ENCODE peak calls at places on chromosomes 12 and 14, in ten cellular contexts. One of them, this sample, is unnamed.

GRCh38 chr12:66131067-66131688 is 628 bp upstream of the LLPH start:
- DNase-seq in T-helper 2 cell: peak
- DNase-seq in occipital lobe: no peak
- DNase-seq in fibroblast of mammary gland: no peak
- DNase-seq in GM12878: no peak
- DNase-seq in T-helper 9 cell: no peak
- DNase-seq in HS-5: no peak
- DNase-seq in NCI-H1694: peak
- DNase-seq in iPS-NIHi11: no peak
- DNase-seq in RWPE2: no peak
- DNase-seq in this sample: no peak

GRCh38 chr14:68469208-68469713 is 323.6 kb downstream of the ZFP36L1 start:
- DNase-seq in iPS-NIHi11: no peak
- DNase-seq in RWPE2: no peak
- DNase-seq in occipital lobe: no peak
- DNase-seq in NCI-H1694: no peak
- DNase-seq in HS-5: no peak
- DNase-seq in T-helper 9 cell: no peak
- DNase-seq in T-helper 2 cell: no peak
- DNase-seq in fibroblast of mammary gland: no peak
- DNase-seq in GM12878: no peak
- DNase-seq in this sample: no peak

GRCh38 chr12:50986961-50987737 is 34.8 kb downstream of the HIGD1C start:
- DNase-seq in fibroblast of mammary gland: peak
- DNase-seq in HS-5: no peak
- DNase-seq in NCI-H1694: peak
- DNase-seq in iPS-NIHi11: peak
- DNase-seq in RWPE2: no peak
- DNase-seq in T-helper 2 cell: peak
- DNase-seq in T-helper 9 cell: no peak
- DNase-seq in occipital lobe: peak
- DNase-seq in GM12878: no peak
- DNase-seq in this sample: peak

GRCh38 chr12:77319141-77319540 is 253.8 kb upstream of the E2F7 start:
- DNase-seq in T-helper 9 cell: no peak
- DNase-seq in RWPE2: no peak
- DNase-seq in occipital lobe: no peak
- DNase-seq in iPS-NIHi11: no peak
- DNase-seq in HS-5: no peak
- DNase-seq in GM12878: no peak
- DNase-seq in NCI-H1694: no peak
- DNase-seq in T-helper 2 cell: no peak
- DNase-seq in fibroblast of mammary gland: no peak
- DNase-seq in this sample: no peak

GRCh38 chr12:13811061-13811460 is 170.3 kb downstream of the GRIN2B start:
- DNase-seq in RWPE2: no peak
- DNase-seq in occipital lobe: no peak
- DNase-seq in HS-5: peak
- DNase-seq in iPS-NIHi11: no peak
- DNase-seq in GM12878: no peak
- DNase-seq in T-helper 2 cell: no peak
- DNase-seq in fibroblast of mammary gland: no peak
- DNase-seq in NCI-H1694: no peak
- DNase-seq in T-helper 9 cell: no peak
- DNase-seq in this sample: no peak

GRCh38 chr12:123131879-123132402 is 18.9 kb downstream of the PITPNM2 start:
- DNase-seq in NCI-H1694: peak
- DNase-seq in GM12878: no peak
- DNase-seq in RWPE2: no peak
- DNase-seq in occipital lobe: no peak
- DNase-seq in T-helper 9 cell: no peak
- DNase-seq in fibroblast of mammary gland: no peak
- DNase-seq in T-helper 2 cell: peak
- DNase-seq in iPS-NIHi11: no peak
- DNase-seq in HS-5: no peak
- DNase-seq in this sample: no peak

GRCh38 chr14:68970096-68970612 is 8.9 kb downstream of the ACTN1 start:
- DNase-seq in HS-5: no peak
- DNase-seq in occipital lobe: no peak
- DNase-seq in T-helper 9 cell: peak
- DNase-seq in T-helper 2 cell: peak
- DNase-seq in RWPE2: no peak
- DNase-seq in iPS-NIHi11: no peak
- DNase-seq in fibroblast of mammary gland: no peak
- DNase-seq in NCI-H1694: no peak
- DNase-seq in GM12878: no peak
- DNase-seq in this sample: no peak

GRCh38 chr14:24700511-24700910 is 66.5 kb upstream of the GZMB start:
- DNase-seq in fibroblast of mammary gland: no peak
- DNase-seq in RWPE2: no peak
- DNase-seq in NCI-H1694: no peak
- DNase-seq in GM12878: no peak
- DNase-seq in T-helper 2 cell: no peak
- DNase-seq in T-helper 9 cell: no peak
- DNase-seq in HS-5: no peak
- DNase-seq in iPS-NIHi11: no peak
- DNase-seq in occipital lobe: no peak
- DNase-seq in this sample: no peak

GRCh38 chr12:27343255-27344000 is 10.8 kb downstream of the BMAL2 start:
- DNase-seq in HS-5: peak
- DNase-seq in T-helper 2 cell: no peak
- DNase-seq in T-helper 9 cell: no peak
- DNase-seq in fibroblast of mammary gland: peak
- DNase-seq in NCI-H1694: no peak
- DNase-seq in iPS-NIHi11: no peak
- DNase-seq in RWPE2: no peak
- DNase-seq in occipital lobe: no peak
- DNase-seq in GM12878: no peak
- DNase-seq in this sample: no peak

GRCh38 chr14:64696355-64696844 is 7.8 kb upstream of the PLEKHG3 start:
- DNase-seq in fibroblast of mammary gland: no peak
- DNase-seq in iPS-NIHi11: no peak
- DNase-seq in GM12878: no peak
- DNase-seq in T-helper 2 cell: peak
- DNase-seq in occipital lobe: no peak
- DNase-seq in RWPE2: peak
- DNase-seq in NCI-H1694: no peak
- DNase-seq in T-helper 9 cell: no peak
- DNase-seq in HS-5: no peak
- DNase-seq in this sample: no peak

GRCh38 chr12:117280019-117280680 is 81.3 kb downstream of the NOS1 start:
- DNase-seq in RWPE2: no peak
- DNase-seq in HS-5: no peak
- DNase-seq in iPS-NIHi11: no peak
- DNase-seq in GM12878: no peak
- DNase-seq in NCI-H1694: no peak
- DNase-seq in fibroblast of mammary gland: no peak
- DNase-seq in occipital lobe: no peak
- DNase-seq in T-helper 2 cell: no peak
- DNase-seq in T-helper 9 cell: no peak
- DNase-seq in this sample: no peak

GRCh38 chr12:111431772-111432171 is 26.0 kb downstream of the SH2B3 start:
- DNase-seq in iPS-NIHi11: no peak
- DNase-seq in NCI-H1694: no peak
- DNase-seq in HS-5: no peak
- DNase-seq in T-helper 2 cell: no peak
- DNase-seq in fibroblast of mammary gland: no peak
- DNase-seq in T-helper 9 cell: no peak
- DNase-seq in GM12878: no peak
- DNase-seq in RWPE2: no peak
- DNase-seq in occipital lobe: no peak
- DNase-seq in this sample: no peak

GRCh38 chr12:15910864-15911696 is at the start of gene DERA:
- DNase-seq in GM12878: no peak
- DNase-seq in occipital lobe: peak
- DNase-seq in fibroblast of mammary gland: peak
- DNase-seq in iPS-NIHi11: peak
- DNase-seq in T-helper 9 cell: peak
- DNase-seq in RWPE2: peak
- DNase-seq in HS-5: peak
- DNase-seq in NCI-H1694: peak
- DNase-seq in T-helper 2 cell: peak
- DNase-seq in this sample: peak

GRCh38 chr12:107845980-107846659 is 71.6 kb downstream of the ASCL4 start:
- DNase-seq in NCI-H1694: no peak
- DNase-seq in T-helper 9 cell: no peak
- DNase-seq in GM12878: no peak
- DNase-seq in RWPE2: no peak
- DNase-seq in occipital lobe: no peak
- DNase-seq in iPS-NIHi11: no peak
- DNase-seq in fibroblast of mammary gland: peak
- DNase-seq in HS-5: no peak
- DNase-seq in T-helper 2 cell: no peak
- DNase-seq in this sample: peak

GRCh38 chr12:1552171-1552570 is 42.2 kb downstream of the FBXL14 start:
- DNase-seq in T-helper 2 cell: no peak
- DNase-seq in iPS-NIHi11: no peak
- DNase-seq in RWPE2: no peak
- DNase-seq in occipital lobe: no peak
- DNase-seq in HS-5: no peak
- DNase-seq in GM12878: no peak
- DNase-seq in T-helper 9 cell: no peak
- DNase-seq in fibroblast of mammary gland: peak
- DNase-seq in NCI-H1694: no peak
- DNase-seq in this sample: no peak

GRCh38 chr12:75854681-75855309 is 176.8 kb downstream of the PHLDA1 start:
- DNase-seq in T-helper 2 cell: no peak
- DNase-seq in GM12878: no peak
- DNase-seq in occipital lobe: no peak
- DNase-seq in RWPE2: no peak
- DNase-seq in NCI-H1694: no peak
- DNase-seq in T-helper 9 cell: no peak
- DNase-seq in iPS-NIHi11: no peak
- DNase-seq in fibroblast of mammary gland: peak
- DNase-seq in HS-5: no peak
- DNase-seq in this sample: no peak

GRCh38 chr14:98229676-98230366 is 1042.2 kb downstream of the BCL11B start:
- DNase-seq in HS-5: no peak
- DNase-seq in fibroblast of mammary gland: no peak
- DNase-seq in T-helper 2 cell: peak
- DNase-seq in iPS-NIHi11: no peak
- DNase-seq in T-helper 9 cell: no peak
- DNase-seq in NCI-H1694: no peak
- DNase-seq in GM12878: no peak
- DNase-seq in occipital lobe: no peak
- DNase-seq in RWPE2: no peak
- DNase-seq in this sample: no peak

This sample was measured in cerebellum.